ENCODE peak calls at places on chromosomes 5 and 9, in seven cellular contexts. B is RWPE2; W is GM12878; M is stimulated activated effector memory CD8-positive, alpha-beta T cell treated with anti-CD3 and anti-CD28 coated beads, Interleukin-12 subunit alpha, Interleukin-12 subunit beta, amount 100 ng/mL, for 72 hours; K is stimulated activated naive CD8-positive, alpha-beta T cell treated with anti-CD3 and anti-CD28 coated beads, Interleukin-15, amount 100 ng/mL, for 72 hours; Y is CD8-positive, alpha-beta T cell; D is naive thymus-derived CD8-positive, alpha-beta T cell. L is an unnamed sample.

GRCh38 chr5:40649493-40650030 is 30.2 kb upstream of the PTGER4 start:
- ATAC-seq in Y (peak; percentile 61), W (no peak), D (peak; percentile 47), B (no peak), M (no peak), K (no peak), L (no peak)

GRCh38 chr5:159262472-159262858 is 625 bp upstream of the UBLCP1 start:
- ATAC-seq in D (peak; percentile 20), M (peak; percentile 46), Y (peak; percentile 30), K (peak; percentile 31), W (peak; percentile 28), B (peak; percentile 74), L (peak; percentile 54)

GRCh38 chr5:149298857-149299404 is 27.3 kb downstream of the AFAP1L1 start:
- ATAC-seq in K (no peak), M (no peak), D (no peak), W (no peak), Y (no peak), B (no peak), L (no peak)

GRCh38 chr9:110143969-110144545 is 63.9 kb downstream of the C9orf152 start:
- ATAC-seq in W (peak; percentile 79), Y (peak; percentile 76), B (no peak), D (peak; percentile 65), M (peak; percentile 69), K (peak; percentile 70), L (peak; percentile 65)

GRCh38 chr9:134341306-134341705 is 15.1 kb downstream of the RXRA start:
- ATAC-seq in K (no peak), D (no peak), M (no peak), W (no peak), B (no peak), Y (no peak), L (no peak)

GRCh38 chr5:149938791-149939358 is 5.7 kb downstream of the PDE6A start:
- ATAC-seq in W (no peak), B (peak; percentile 88), K (no peak), M (peak; percentile 66), Y (no peak), D (no peak), L (peak; percentile 77)

GRCh38 chr5:53381-54174 is 38.4 kb upstream of the PLEKHG4B start:
- ATAC-seq in K (peak; percentile 80), B (peak; percentile 74), M (peak; percentile 43), W (no peak), D (peak; percentile 59), Y (peak; percentile 54), L (peak; percentile 35)

GRCh38 chr5:159316519-159317383 is 13.5 kb downstream of the IL12B start:
- ATAC-seq in Y (peak; percentile 73), D (peak; percentile 69), K (peak; percentile 84), B (peak; percentile 85), M (peak; percentile 70), W (peak; percentile 98), L (peak; percentile 63)

GRCh38 chr5:113166710-113167366 is 190.2 kb downstream of the DCP2 start:
- ATAC-seq in B (peak; percentile 86), Y (no peak), W (no peak), K (no peak), M (no peak), D (no peak), L (no peak)

GRCh38 chr5:122701640-122702523 is 73.0 kb upstream of the SNX2 start:
- ATAC-seq in W (peak; percentile 98), D (peak; percentile 29), M (peak; percentile 93), Y (no peak), B (no peak), K (peak; percentile 87), L (peak; percentile 91)

GRCh38 chr9:72315089-72315509 is 49.9 kb downstream of the ZFAND5 start:
- ATAC-seq in K (no peak), D (no peak), W (no peak), Y (no peak), B (no peak), M (no peak), L (no peak)

GRCh38 chr5:74420220-74420619 is 220.3 kb downstream of the ENC1 start:
- ATAC-seq in M (no peak), W (no peak), D (no peak), K (no peak), Y (no peak), B (no peak), L (no peak)

GRCh38 chr9:137494104-137494544 is 35.0 kb upstream of the NSMF start:
- ATAC-seq in M (peak; percentile 25), B (no peak), K (no peak), Y (no peak), D (no peak), W (no peak), L (peak; percentile 53)

GRCh38 chr5:78243639-78244038 is 50.9 kb downstream of the AP3B1 start:
- ATAC-seq in M (no peak), B (no peak), W (no peak), K (no peak), D (no peak), Y (no peak), L (no peak)

L was measured in activated T-helper 17 cell treated with anti-CD3 and anti-CD28 coated beads, Interleukin-2, amount 50 U/mL, for 72 hours.